ENCODE peak calls at places on chromosomes 2 and 18, in nine cellular contexts. One of them, this sample, is unnamed.

GRCh38 chr18:58754544-58755068 is 83.3 kb downstream of the MALT1 start:
- DNase-seq in transverse colon: peak
- DNase-seq in A549: no peak
- DNase-seq in adrenal gland: no peak
- DNase-seq in heart left ventricle: peak
- DNase-seq in body of pancreas: no peak
- DNase-seq in Peyer's patch: peak
- DNase-seq in prostate gland: peak
- DNase-seq in tibial nerve: no peak
- DNase-seq in this sample: no peak

GRCh38 chr2:203740741-203741363 is 34.4 kb downstream of the CD28 start:
- DNase-seq in transverse colon: no peak
- DNase-seq in A549: no peak
- DNase-seq in adrenal gland: no peak
- DNase-seq in heart left ventricle: no peak
- DNase-seq in body of pancreas: no peak
- DNase-seq in Peyer's patch: no peak
- DNase-seq in prostate gland: no peak
- DNase-seq in tibial nerve: no peak
- DNase-seq in this sample: no peak

GRCh38 chr2:17538022-17538843 is 2.3 kb upstream of the VSNL1 start:
- DNase-seq in transverse colon: peak
- DNase-seq in A549: peak
- DNase-seq in adrenal gland: peak
- DNase-seq in heart left ventricle: peak
- DNase-seq in body of pancreas: no peak
- DNase-seq in Peyer's patch: no peak
- DNase-seq in prostate gland: no peak
- DNase-seq in tibial nerve: no peak
- DNase-seq in this sample: no peak

GRCh38 chr2:44671896-44672295 is 269.6 kb upstream of the SIX3 start:
- DNase-seq in transverse colon: no peak
- DNase-seq in A549: no peak
- DNase-seq in adrenal gland: no peak
- DNase-seq in heart left ventricle: no peak
- DNase-seq in body of pancreas: no peak
- DNase-seq in Peyer's patch: no peak
- DNase-seq in prostate gland: no peak
- DNase-seq in tibial nerve: no peak
- DNase-seq in this sample: no peak

GRCh38 chr2:238021327-238021726 is 39.5 kb upstream of the SCLY start:
- DNase-seq in transverse colon: no peak
- DNase-seq in A549: peak
- DNase-seq in adrenal gland: no peak
- DNase-seq in heart left ventricle: no peak
- DNase-seq in body of pancreas: no peak
- DNase-seq in Peyer's patch: no peak
- DNase-seq in prostate gland: no peak
- DNase-seq in tibial nerve: no peak
- DNase-seq in this sample: no peak

GRCh38 chr2:234494361-234495075 is 2.4 kb downstream of the ARL4C start:
- DNase-seq in transverse colon: no peak
- DNase-seq in A549: peak
- DNase-seq in adrenal gland: no peak
- DNase-seq in heart left ventricle: no peak
- DNase-seq in body of pancreas: no peak
- DNase-seq in Peyer's patch: no peak
- DNase-seq in prostate gland: peak
- DNase-seq in tibial nerve: no peak
- DNase-seq in this sample: no peak

GRCh38 chr2:178733975-178734374 is 73.2 kb downstream of the TTN start:
- DNase-seq in transverse colon: no peak
- DNase-seq in A549: no peak
- DNase-seq in adrenal gland: no peak
- DNase-seq in heart left ventricle: no peak
- DNase-seq in body of pancreas: no peak
- DNase-seq in Peyer's patch: no peak
- DNase-seq in prostate gland: no peak
- DNase-seq in tibial nerve: no peak
- DNase-seq in this sample: no peak

GRCh38 chr18:57523171-57523956 is 63.1 kb downstream of the FECH start:
- DNase-seq in transverse colon: no peak
- DNase-seq in A549: no peak
- DNase-seq in adrenal gland: no peak
- DNase-seq in heart left ventricle: no peak
- DNase-seq in body of pancreas: no peak
- DNase-seq in Peyer's patch: no peak
- DNase-seq in prostate gland: no peak
- DNase-seq in tibial nerve: no peak
- DNase-seq in this sample: peak

GRCh38 chr18:58776084-58776483 is 88.6 kb upstream of the ZNF532 start:
- DNase-seq in transverse colon: no peak
- DNase-seq in A549: no peak
- DNase-seq in adrenal gland: no peak
- DNase-seq in heart left ventricle: no peak
- DNase-seq in body of pancreas: no peak
- DNase-seq in Peyer's patch: no peak
- DNase-seq in prostate gland: no peak
- DNase-seq in tibial nerve: no peak
- DNase-seq in this sample: no peak

DNA sequence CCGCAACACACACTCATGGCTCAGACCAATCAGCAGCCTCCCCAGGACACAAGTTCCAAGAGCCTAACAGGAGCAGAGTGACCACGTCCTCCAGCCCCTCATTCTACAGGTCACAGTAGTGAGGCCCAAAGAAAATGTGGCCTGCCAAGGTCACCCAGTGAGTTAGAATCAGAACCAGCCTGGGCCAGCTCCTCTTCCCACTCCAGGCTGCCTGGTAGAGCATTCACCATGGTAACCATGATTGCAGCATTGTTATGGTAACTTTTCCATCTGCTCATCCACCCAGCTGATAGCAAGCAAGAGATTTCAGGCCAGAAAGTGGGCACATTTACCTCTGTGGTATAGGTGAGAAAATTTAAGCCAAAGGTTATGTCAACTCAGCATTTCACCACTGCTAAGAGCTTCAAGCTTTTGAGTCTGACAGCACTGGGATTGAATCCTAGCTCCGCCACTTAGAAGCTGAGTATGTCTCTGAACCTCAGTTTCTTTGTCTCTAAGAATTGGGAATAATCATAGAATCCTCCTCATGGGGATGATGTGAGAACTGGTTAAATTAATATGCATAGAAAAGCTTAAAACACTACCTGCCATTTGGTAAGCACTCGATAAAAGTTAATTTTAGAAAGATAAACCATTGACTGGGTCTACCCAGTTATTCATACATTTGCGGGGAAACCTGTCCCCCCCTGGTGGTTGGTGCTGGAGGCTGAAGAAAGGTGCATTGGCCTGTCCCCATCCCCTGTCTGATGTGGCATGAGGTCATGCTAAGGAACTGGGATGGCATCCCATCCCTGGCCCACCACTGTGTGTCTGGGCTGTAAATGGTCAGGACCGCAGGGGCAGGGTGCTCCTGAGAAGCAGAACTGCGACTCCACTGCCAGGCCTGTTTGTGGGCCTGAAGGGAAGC is 181.5 kb downstream of the KLHL29 start:
- DNase-seq in transverse colon: no peak
- DNase-seq in A549: peak
- DNase-seq in adrenal gland: peak
- DNase-seq in heart left ventricle: no peak
- DNase-seq in body of pancreas: no peak
- DNase-seq in Peyer's patch: no peak
- DNase-seq in prostate gland: no peak
- DNase-seq in tibial nerve: no peak
- DNase-seq in this sample: no peak
- TF ChIP-seq CTCF in transverse colon: peak
- TF ChIP-seq CTCF in A549: peak
- TF ChIP-seq CTCF in adrenal gland: no peak
- TF ChIP-seq CTCF in heart left ventricle: peak
- TF ChIP-seq CTCF in body of pancreas: no peak
- TF ChIP-seq CTCF in Peyer's patch: peak
- TF ChIP-seq CTCF in prostate gland: no peak
- TF ChIP-seq CTCF in tibial nerve: no peak
- TF ChIP-seq CTCF in this sample: no peak

GRCh38 chr18:26656944-26657536 is 108.7 kb upstream of the KCTD1 start:
- DNase-seq in transverse colon: peak
- DNase-seq in A549: peak
- DNase-seq in adrenal gland: peak
- DNase-seq in heart left ventricle: peak
- DNase-seq in body of pancreas: peak
- DNase-seq in Peyer's patch: peak
- DNase-seq in prostate gland: peak
- DNase-seq in tibial nerve: peak
- DNase-seq in this sample: peak
- TF ChIP-seq POLR2A in transverse colon: peak
- TF ChIP-seq POLR2A in A549: peak
- TF ChIP-seq POLR2A in adrenal gland: peak
- TF ChIP-seq POLR2A in heart left ventricle: peak
- TF ChIP-seq POLR2A in body of pancreas: peak
- TF ChIP-seq POLR2A in Peyer's patch: no peak
- TF ChIP-seq POLR2A in prostate gland: peak
- TF ChIP-seq POLR2A in tibial nerve: peak
- TF ChIP-seq POLR2A in this sample: no peak

GRCh38 chr2:175030380-175031271 is 25.4 kb upstream of the CHN1 start:
- DNase-seq in transverse colon: peak
- DNase-seq in A549: peak
- DNase-seq in adrenal gland: peak
- DNase-seq in heart left ventricle: peak
- DNase-seq in body of pancreas: no peak
- DNase-seq in Peyer's patch: no peak
- DNase-seq in prostate gland: no peak
- DNase-seq in tibial nerve: no peak
- DNase-seq in this sample: no peak
- TF ChIP-seq CTCF in transverse colon: no peak
- TF ChIP-seq CTCF in A549: peak
- TF ChIP-seq CTCF in adrenal gland: no peak
- TF ChIP-seq CTCF in heart left ventricle: no peak
- TF ChIP-seq CTCF in body of pancreas: peak
- TF ChIP-seq CTCF in Peyer's patch: no peak
- TF ChIP-seq CTCF in prostate gland: no peak
- TF ChIP-seq CTCF in tibial nerve: no peak
- TF ChIP-seq CTCF in this sample: no peak

DNA sequence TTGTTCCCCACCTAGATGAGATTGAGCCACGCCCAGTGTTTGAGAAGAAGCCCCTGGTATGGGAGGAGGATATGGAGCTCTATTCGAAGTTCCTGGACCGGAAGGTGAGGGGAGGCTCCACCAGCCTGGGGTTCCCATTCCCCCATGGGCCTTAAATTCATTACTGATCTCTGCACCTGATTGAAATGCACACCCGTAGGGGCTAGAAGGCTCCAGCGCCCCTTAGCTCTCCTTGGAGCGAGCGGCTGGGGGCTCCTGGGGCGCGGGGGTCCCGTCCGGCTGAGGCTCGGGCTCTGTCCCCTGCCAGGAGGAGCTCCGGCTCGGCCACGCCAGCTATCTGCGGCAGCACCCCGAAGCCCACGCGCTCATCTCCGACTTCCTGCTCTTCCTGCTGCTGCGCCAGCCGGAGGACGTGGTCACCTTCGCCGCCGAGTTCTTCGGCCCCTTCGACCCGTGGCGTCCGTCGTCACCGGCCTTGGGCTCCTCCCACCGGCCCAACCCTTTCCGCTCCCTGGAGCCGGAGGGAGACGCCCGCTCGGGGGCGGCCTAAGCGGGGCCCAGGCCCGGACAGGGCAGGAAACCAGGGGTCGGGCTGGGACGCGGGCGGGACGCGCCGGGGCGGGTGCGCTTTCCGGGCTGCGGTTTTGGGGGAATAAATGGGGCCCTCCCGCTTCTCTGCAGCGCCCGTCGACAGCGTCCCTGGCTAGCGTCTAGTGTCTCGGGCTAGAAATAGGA is 10.9 kb downstream of the CATIP start:
- DNase-seq in transverse colon: peak
- DNase-seq in A549: peak
- DNase-seq in adrenal gland: peak
- DNase-seq in heart left ventricle: peak
- DNase-seq in body of pancreas: peak
- DNase-seq in Peyer's patch: peak
- DNase-seq in prostate gland: peak
- DNase-seq in tibial nerve: peak
- DNase-seq in this sample: peak
- TF ChIP-seq POLR2A in transverse colon: peak
- TF ChIP-seq POLR2A in A549: peak
- TF ChIP-seq POLR2A in adrenal gland: peak
- TF ChIP-seq POLR2A in heart left ventricle: peak
- TF ChIP-seq POLR2A in body of pancreas: peak
- TF ChIP-seq POLR2A in Peyer's patch: peak
- TF ChIP-seq POLR2A in prostate gland: peak
- TF ChIP-seq POLR2A in tibial nerve: peak
- TF ChIP-seq POLR2A in this sample: peak